ENCODE peak calls at places on chromosomes 3 and 15, in seven cellular contexts. O is breast epithelium, B is psoas muscle, Y is ascending aorta, H is heart right ventricle, C is left lung, T is bronchial epithelial cell. K is an unnamed sample.

GRCh38 chr3:143970773-143971366 is 753 bp upstream of the DIPK2A start:
- DNase-seq in C (peak; percentile 92), B (peak; percentile 73), O (peak; percentile 56), T (peak; percentile 37), H (peak; percentile 29), Y (peak; percentile 82), K (no peak)

GRCh38 chr15:34292591-34292990 is 45.0 kb downstream of the SLC12A6 start:
- DNase-seq in C (no peak), H (no peak), T (no peak), Y (no peak), B (no peak), O (no peak), K (no peak)

GRCh38 chr3:172170310-172170709 is 130.9 kb downstream of the FNDC3B start:
- DNase-seq in T (no peak), Y (no peak), B (no peak), C (no peak), O (no peak), H (no peak), K (no peak)

GRCh38 chr3:130905551-130905950 is 11.7 kb downstream of the ATP2C1 start:
- DNase-seq in T (peak; percentile 55), H (no peak), O (no peak), C (no peak), Y (no peak), B (no peak), K (no peak)

GRCh38 chr3:40396406-40396805 is 9.4 kb downstream of the ENTPD3 start:
- DNase-seq in Y (no peak), T (no peak), H (no peak), B (no peak), C (no peak), O (no peak), K (no peak)

GRCh38 chr3:162366382-162366781 is 869.8 kb downstream of the OTOL1 start:
- DNase-seq in B (no peak), Y (no peak), O (no peak), C (no peak), H (no peak), T (no peak), K (no peak)

GRCh38 chr3:148319161-148319915 is 378.4 kb upstream of the AGTR1 start:
- DNase-seq in T (peak; percentile 88), B (no peak), O (no peak), H (no peak), Y (no peak), C (no peak), K (peak; percentile 60)

GRCh38 chr3:58079773-58080172 is 71.6 kb downstream of the FLNB start:
- DNase-seq in H (no peak), Y (peak; percentile 31), B (no peak), C (no peak), T (no peak), O (no peak), K (no peak)

GRCh38 chr3:12984023-12984823 is 89.0 kb downstream of the IQSEC1 start:
- DNase-seq in O (peak; percentile 61), B (peak; percentile 78), T (peak; percentile 53), C (no peak), H (peak; percentile 83), Y (peak; percentile 90), K (no peak)

GRCh38 chr3:14047027-14047426 is 77.6 kb downstream of the CHCHD4 start:
- DNase-seq in C (no peak), H (no peak), B (no peak), T (no peak), O (no peak), Y (no peak), K (no peak)

GRCh38 chr15:55403531-55403930 is 4.6 kb downstream of the CCPG1 start:
- DNase-seq in C (no peak), O (no peak), T (peak; percentile 39), H (no peak), Y (no peak), B (no peak), K (peak; percentile 24)

GRCh38 chr15:66253643-66254363 is at the start of gene MEGF11:
- DNase-seq in T (no peak), C (peak; percentile 79), H (no peak), O (no peak), B (no peak), Y (no peak), K (no peak)

GRCh38 chr3:55333923-55334322 is 153.2 kb downstream of the WNT5A start:
- DNase-seq in T (no peak), H (no peak), B (no peak), Y (no peak), O (no peak), C (no peak), K (peak; percentile 60)

GRCh38 chr15:87907676-87908446 is 348.7 kb downstream of the NTRK3 start:
- DNase-seq in C (no peak), Y (no peak), T (no peak), B (no peak), H (no peak), O (no peak), K (no peak)

GRCh38 chr3:134677196-134677986 is 26.6 kb upstream of the KY start:
- DNase-seq in Y (no peak), B (peak; percentile 64), H (peak; percentile 41), O (no peak), T (no peak), C (no peak), K (no peak)

GRCh38 chr3:39501982-39502837 is 34.7 kb downstream of the MOBP start:
- DNase-seq in C (peak; percentile 64), O (no peak), H (no peak), Y (no peak), T (no peak), B (no peak), K (no peak)

GRCh38 chr3:112333386-112334334 is 704 bp downstream of the CD200 start:
- DNase-seq in B (no peak), C (peak; percentile 67), T (no peak), H (no peak), Y (no peak), O (no peak), K (no peak)
- H3K4me3 ChIP-seq in B (peak overlapping the region; percentile 64), C (peak overlapping the region; percentile 53), T (peak overlapping the region; percentile 16), H (peak overlapping the region; percentile 40), Y (peak overlapping the region; percentile 71), O (peak overlapping the region; percentile 65), K (peak overlapping the region; percentile 48)

GRCh38 chr15:50676799-50677483 is 9.7 kb downstream of the TRPM7 start:
- DNase-seq in B (no peak), T (peak; percentile 54), O (no peak), Y (no peak), C (no peak), H (no peak), K (no peak)
- TF ChIP-seq CTCF in B (no peak), T (no peak), O (no peak), Y (no peak), C (no peak), H (no peak), K (no peak)

GRCh38 chr3:48692551-48692950 is 6.8 kb upstream of the NCKIPSD start:
- DNase-seq in H (no peak), B (no peak), Y (no peak), T (peak; percentile 27), C (no peak), O (no peak), K (no peak)
- H3K4me3 ChIP-seq in H (no peak overlapping the region), B (no peak overlapping the region), Y (no peak overlapping the region), T (no peak overlapping the region), C (no peak overlapping the region), O (no peak overlapping the region), K (no peak overlapping the region)

DNA sequence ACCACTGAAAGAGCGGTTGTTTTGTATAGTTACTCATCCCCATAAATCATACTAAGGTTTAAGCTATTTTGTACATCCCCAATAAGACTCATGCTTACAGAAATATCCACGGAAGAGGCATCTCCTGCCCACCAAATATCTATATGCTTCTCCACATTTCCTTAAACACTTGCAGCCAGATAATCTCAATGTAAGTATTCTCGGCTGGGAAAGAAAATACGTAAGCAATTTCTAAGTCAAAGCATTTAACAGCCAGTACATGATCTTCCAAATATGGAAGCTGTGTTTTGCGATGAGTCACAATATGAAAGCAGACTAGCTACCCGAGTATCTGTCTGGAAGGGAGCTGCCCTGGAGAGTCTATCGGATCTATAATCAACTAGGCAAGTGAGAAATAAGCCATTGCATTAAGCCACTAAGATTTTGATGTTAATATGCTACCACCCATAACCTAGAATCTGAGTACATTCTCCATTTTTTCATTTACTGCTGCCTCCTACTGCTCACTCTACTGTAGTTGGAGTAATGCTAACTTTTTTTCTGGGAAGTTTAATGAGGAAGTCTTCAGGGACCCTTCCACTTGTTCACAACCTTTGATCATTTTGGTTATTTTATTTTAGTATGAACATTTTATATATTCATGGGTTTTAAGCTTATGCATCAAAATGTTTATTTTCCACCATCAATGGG is 26.9 kb upstream of the ZMAT3 start:
- DNase-seq in O (no peak), C (no peak), B (no peak), Y (no peak), T (peak; percentile 58), H (no peak), K (no peak)
- TF ChIP-seq CTCF in O (no peak), C (no peak), B (no peak), Y (no peak), T (no peak), H (no peak), K (no peak)

GRCh38 chr3:127824151-127824825 is 2.0 kb upstream of the MGLL start:
- DNase-seq in B (no peak), O (no peak), H (no peak), C (no peak), Y (no peak), T (no peak), K (no peak)

GRCh38 chr3:127822836-127823589 is 698 bp upstream of the MGLL start:
- DNase-seq in B (peak; percentile 88), H (peak; percentile 63), Y (peak; percentile 81), O (no peak), C (peak; percentile 91), T (no peak), K (no peak)

GRCh38 chr3:127825764-127826163 is 3.4 kb upstream of the MGLL start:
- DNase-seq in H (no peak), O (no peak), C (no peak), B (no peak), Y (no peak), T (no peak), K (no peak)

GRCh38 chr3:127822166-127822835 is at the start of gene MGLL:
- DNase-seq in O (no peak), H (peak; percentile 51), Y (peak; percentile 72), T (peak; percentile 40), C (peak; percentile 89), B (peak; percentile 63), K (no peak)

GRCh38 chr3:127823590-127823857 is 1.2 kb upstream of the MGLL start:
- DNase-seq in T (no peak), H (no peak), B (no peak), C (no peak), O (no peak), Y (no peak), K (no peak)
- H3K4me3 ChIP-seq in T (peak overlapping the region; percentile 66), H (peak overlapping the region; percentile 82), B (peak overlapping the region; percentile 91), C (peak overlapping the region; percentile 81), O (peak overlapping the region; percentile 78), Y (peak overlapping the region; percentile 79), K (peak overlapping the region; percentile 77)

DNA sequence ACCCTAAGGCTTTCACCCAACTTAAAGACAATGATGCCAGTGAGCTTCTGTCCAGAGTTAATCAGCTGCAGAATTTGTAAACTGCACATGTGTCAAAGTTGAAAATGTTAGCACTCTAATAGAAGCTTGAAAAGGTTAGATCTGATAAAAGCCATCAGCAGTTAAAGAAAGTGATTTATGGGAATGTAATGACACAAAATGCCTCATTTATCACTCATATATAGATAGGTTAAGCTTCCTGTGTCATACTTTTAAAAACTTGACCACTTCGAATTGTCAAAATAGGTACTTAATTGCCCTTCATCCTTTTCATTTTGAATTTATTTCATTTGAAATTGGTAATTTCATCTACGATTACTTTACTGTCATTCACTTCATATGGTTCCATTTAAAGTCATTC is 151.6 kb downstream of the CDIN1 start:
- DNase-seq in O (no peak), C (no peak), H (no peak), B (no peak), Y (no peak), T (no peak), K (no peak)
- TF ChIP-seq CTCF in O (no peak), C (no peak), H (no peak), B (no peak), Y (no peak), T (no peak), K (no peak)

GRCh38 chr3:140167600-140168281 is 232.8 kb downstream of the CLSTN2 start:
- DNase-seq in Y (no peak), C (no peak), B (no peak), H (no peak), T (no peak), O (no peak), K (no peak)
- H3K4me3 ChIP-seq in Y (no peak overlapping the region), C (no peak overlapping the region), B (no peak overlapping the region), H (no peak overlapping the region), T (no peak overlapping the region), O (no peak overlapping the region), K (no peak overlapping the region)

K was measured in AG04449.